ENCODE peak calls at places on chromosomes 11 and 22, in seven cellular contexts. P is cardiac muscle cell, F is aorta, A is stomach, R is A549, O is sigmoid colon, N is right lobe of liver. Z is an unnamed sample.

GRCh38 chr11:88231894-88232482 is 56.7 kb upstream of the RAB38 start:
- DNase-seq in P (peak; percentile 61), F (no peak), A (no peak), R (peak; percentile 7), O (no peak), N (no peak), Z (peak; percentile 81)

GRCh38 chr11:20443596-20443995 is 56.1 kb downstream of the PRMT3 start:
- DNase-seq in P (peak; percentile 52), F (no peak), A (no peak), R (peak; percentile 38), O (no peak), N (no peak), Z (peak; percentile 64)

GRCh38 chr11:90438069-90438468 is 215.2 kb upstream of the CHORDC1 start:
- DNase-seq in P (no peak), F (no peak), A (no peak), R (no peak), O (no peak), N (no peak), Z (no peak)

GRCh38 chr22:29755889-29756288 is 10.9 kb downstream of the ZMAT5 start:
- DNase-seq in P (no peak), F (no peak), A (no peak), R (no peak), O (no peak), N (no peak), Z (no peak)

GRCh38 chr11:12090761-12091261 is 19.6 kb upstream of the MICAL2 start:
- DNase-seq in P (no peak), F (no peak), A (peak; percentile 64), R (peak; percentile 46), O (no peak), N (no peak), Z (no peak)

GRCh38 chr11:65487467-65488272 is 11.2 kb upstream of the MALAT1 start:
- DNase-seq in P (peak; percentile 100), F (peak; percentile 100), A (peak; percentile 98), R (peak; percentile 100), O (peak; percentile 100), N (peak; percentile 95), Z (peak; percentile 91)

GRCh38 chr11:21888814-21889213 is 304.1 kb upstream of the ANO5 start:
- DNase-seq in P (no peak), F (no peak), A (no peak), R (peak; percentile 75), O (no peak), N (no peak), Z (no peak)

GRCh38 chr11:134139873-134140331 is 71.0 kb downstream of the JAM3 start:
- DNase-seq in P (peak; percentile 91), F (no peak), A (peak; percentile 55), R (peak; percentile 54), O (peak; percentile 90), N (no peak), Z (peak; percentile 79)

GRCh38 chr22:47793304-47794101 is 1031.1 kb downstream of the TBC1D22A start:
- DNase-seq in P (no peak), F (no peak), A (no peak), R (no peak), O (no peak), N (no peak), Z (no peak)

GRCh38 chr11:75503531-75504099 is 22.1 kb downstream of the GDPD5 start:
- DNase-seq in P (no peak), F (no peak), A (no peak), R (no peak), O (no peak), N (no peak), Z (peak; percentile 96)

GRCh38 chr11:126917531-126918204 is 82.9 kb downstream of the KIRREL3 start:
- DNase-seq in P (peak; percentile 85), F (no peak), A (no peak), R (peak; percentile 89), O (no peak), N (no peak), Z (no peak)

GRCh38 chr22:26066534-26066933 is 102.7 kb upstream of the SEZ6L start:
- DNase-seq in P (no peak), F (no peak), A (no peak), R (no peak), O (no peak), N (no peak), Z (no peak)

GRCh38 chr22:46905415-46905814 is 143.0 kb downstream of the TBC1D22A start:
- DNase-seq in P (no peak), F (no peak), A (peak; percentile 19), R (no peak), O (no peak), N (no peak), Z (no peak)

GRCh38 chr11:115297330-115297729 is 206.9 kb downstream of the CADM1 start:
- DNase-seq in P (no peak), F (no peak), A (no peak), R (no peak), O (no peak), N (no peak), Z (no peak)

GRCh38 chr11:75233688-75234295 is 6.8 kb upstream of the TPBGL start:
- DNase-seq in P (peak; percentile 82), F (no peak), A (peak; percentile 24), R (peak; percentile 46), O (no peak), N (no peak), Z (peak; percentile 70)

GRCh38 chr11:61254403-61255025 is 13.5 kb downstream of the PGA5 start:
- DNase-seq in P (peak; percentile 72), F (peak; percentile 74), A (peak; percentile 68), R (peak; percentile 70), O (no peak), N (peak; percentile 64), Z (peak; percentile 87)

GRCh38 chr22:46050916-46051614 is 74.1 kb upstream of the WNT7B start:
- DNase-seq in P (no peak), F (peak; percentile 35), A (peak; percentile 21), R (no peak), O (peak; percentile 60), N (peak; percentile 20), Z (no peak)

GRCh38 chr11:3128356-3129180 is 36.5 kb downstream of the OSBPL5 start:
- DNase-seq in P (no peak), F (peak; percentile 20), A (no peak), R (no peak), O (peak; percentile 62), N (peak; percentile 13), Z (no peak)

GRCh38 chr11:3124821-3125220 is 40.3 kb downstream of the OSBPL5 start:
- DNase-seq in P (no peak), F (peak; percentile 44), A (no peak), R (no peak), O (no peak), N (peak; percentile 11), Z (no peak)

GRCh38 chr11:3126901-3127691 is 38.0 kb downstream of the OSBPL5 start:
- DNase-seq in P (no peak), F (peak; percentile 46), A (no peak), R (no peak), O (peak; percentile 73), N (peak; percentile 21), Z (no peak)

GRCh38 chr11:3127706-3128355 is 37.3 kb downstream of the OSBPL5 start:
- DNase-seq in P (no peak), F (peak; percentile 42), A (no peak), R (no peak), O (no peak), N (peak; percentile 17), Z (no peak)

GRCh38 chr11:3126207-3126865 is 38.8 kb downstream of the OSBPL5 start:
- DNase-seq in P (no peak), F (peak; percentile 46), A (no peak), R (no peak), O (peak; percentile 75), N (peak; percentile 35), Z (no peak)
- H3K4me1 ChIP-seq in P (no peaks in the 10 kb centered on the region), F (no peaks in the 10 kb centered on the region), A (peaks cover 10% of the 10 kb centered on the region), R (peaks cover 15% of the 10 kb centered on the region), O (no peaks in the 10 kb centered on the region), N (no peaks in the 10 kb centered on the region), Z (peaks cover 6% of the 10 kb centered on the region)

DNA sequence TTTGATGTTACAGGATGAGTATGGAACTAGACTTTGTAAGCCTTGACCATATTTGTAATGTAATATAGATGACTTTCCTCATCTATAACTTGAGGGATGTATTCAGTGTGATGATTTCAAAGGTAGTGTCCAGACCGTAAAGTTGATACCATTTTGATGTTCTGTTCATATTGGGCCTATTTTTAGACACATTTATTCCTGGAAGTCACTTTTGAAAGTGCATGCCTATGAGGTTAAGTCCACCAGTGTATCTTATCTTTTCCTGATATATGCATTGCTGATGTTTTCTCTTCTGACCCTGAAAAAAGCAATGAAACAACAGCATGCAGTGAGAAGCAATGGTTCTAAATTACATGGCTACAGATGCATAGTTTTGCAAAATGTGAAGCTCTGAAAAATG is 244.7 kb upstream of the PDGFD start:
- DNase-seq in P (peak; percentile 7), F (no peak), A (no peak), R (no peak), O (no peak), N (no peak), Z (no peak)
- H3K4me1 ChIP-seq in P (peaks cover 33% of the 10 kb centered on the region), F (no peaks in the 10 kb centered on the region), A (no peaks in the 10 kb centered on the region), R (no peaks in the 10 kb centered on the region), O (no peaks in the 10 kb centered on the region), N (no peaks in the 10 kb centered on the region), Z (no peaks in the 10 kb centered on the region)

DNA sequence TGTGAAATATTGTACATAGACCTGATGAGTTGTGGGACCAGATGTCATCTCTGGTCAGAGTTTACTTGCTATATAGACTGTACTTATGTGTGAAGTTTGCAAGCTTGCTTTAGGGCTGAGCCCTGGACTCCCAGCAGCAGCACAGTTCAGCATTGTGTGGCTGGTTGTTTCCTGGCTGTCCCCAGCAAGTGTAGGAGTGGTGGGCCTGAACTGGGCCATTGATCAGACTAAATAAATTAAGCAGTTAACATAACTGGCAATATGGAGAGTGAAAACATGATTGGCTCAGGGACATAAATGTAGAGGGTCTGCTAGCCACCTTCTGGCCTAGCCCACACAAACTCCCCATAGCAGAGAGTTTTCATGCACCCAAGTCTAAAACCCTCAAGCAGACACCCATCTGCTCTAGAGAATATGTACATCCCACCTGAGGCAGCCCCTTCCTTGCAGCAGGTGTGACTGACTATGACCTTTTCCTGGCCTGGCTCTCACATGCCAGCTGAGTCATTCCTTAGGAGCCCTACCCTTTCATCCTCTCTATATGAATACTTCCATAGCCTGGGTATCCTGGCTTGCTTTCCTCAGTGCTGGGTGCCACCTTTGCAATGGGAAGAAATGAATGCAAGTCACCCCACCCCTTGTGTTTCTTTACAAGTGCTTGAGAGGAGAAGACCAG is 12.3 kb downstream of the PIK3IP1 start:
- DNase-seq in P (no peak), F (no peak), A (no peak), R (no peak), O (peak; percentile 28), N (no peak), Z (no peak)
- H3K4me1 ChIP-seq in P (peaks cover 4% of the 10 kb centered on the region), F (no peaks in the 10 kb centered on the region), A (peaks cover 18% of the 10 kb centered on the region), R (no peaks in the 10 kb centered on the region), O (no peaks in the 10 kb centered on the region), N (no peaks in the 10 kb centered on the region), Z (peaks cover 11% of the 10 kb centered on the region)

GRCh38 chr11:8681837-8682218 is 637 bp downstream of the TRIM66 start:
- DNase-seq in P (no peak), F (no peak), A (no peak), R (no peak), O (no peak), N (no peak), Z (peak; percentile 67)

GRCh38 chr11:8684600-8685290 is 2.2 kb downstream of the RPL27A start:
- DNase-seq in P (no peak), F (no peak), A (no peak), R (no peak), O (no peak), N (no peak), Z (no peak)

GRCh38 chr11:8685306-8685705 is 2.7 kb downstream of the RPL27A start:
- DNase-seq in P (no peak), F (no peak), A (no peak), R (no peak), O (no peak), N (no peak), Z (peak; percentile 58)

GRCh38 chr11:8682219-8683114 is at the start of the genes RPL27A and TRIM66:
- DNase-seq in P (peak; percentile 97), F (peak; percentile 99), A (peak; percentile 99), R (peak; percentile 97), O (peak; percentile 99), N (peak; percentile 99), Z (peak; percentile 99)

GRCh38 chr11:8683115-8683807 is 669 bp downstream of the RPL27A start:
- DNase-seq in P (no peak), F (no peak), A (no peak), R (no peak), O (no peak), N (no peak), Z (peak; percentile 73)
- H3K4me1 ChIP-seq in P (peaks cover 5% of the 10 kb centered on the region), F (no peaks in the 10 kb centered on the region), A (peaks cover 32% of the 10 kb centered on the region), R (peaks cover 42% of the 10 kb centered on the region), O (no peaks in the 10 kb centered on the region), N (no peaks in the 10 kb centered on the region), Z (peaks cover 52% of the 10 kb centered on the region)

Z was measured in Karpas-422.